ENCODE peak calls at places on chromosomes 4 and X, in ten cellular contexts. M, W, Y, V, N, J, T, E, K and G are unnamed samples.

GRCh38 chrX:1480082-1480785 is 27.5 kb upstream of the ASMTL start:
- DNase-seq in K (no peak), V (no peak), T (no peak), W (no peak), N (no peak), Y (no peak), J (no peak), M (no peak), E (no peak), G (no peak)

GRCh38 chr4:99649208-99649607 is 8.4 kb downstream of the C4orf54 start:
- DNase-seq in E (no peak), W (no peak), Y (no peak), T (no peak), M (no peak), N (no peak), J (no peak), V (no peak), K (no peak), G (no peak)

GRCh38 chrX:6024204-6024603 is 204.5 kb downstream of the NLGN4X start:
- DNase-seq in M (no peak), K (no peak), Y (no peak), W (no peak), J (no peak), N (peak), E (no peak), T (no peak), V (no peak), G (no peak)

GRCh38 chr4:24322517-24322916 is 261.8 kb downstream of the DHX15 start:
- DNase-seq in K (peak), T (no peak), Y (no peak), N (no peak), M (no peak), V (no peak), J (no peak), W (no peak), E (no peak), G (peak)

GRCh38 chr4:62377245-62377644 is 1177.1 kb downstream of the ADGRL3 start:
- DNase-seq in W (no peak), Y (no peak), V (no peak), N (no peak), E (no peak), M (peak), T (no peak), K (no peak), J (no peak), G (no peak)

GRCh38 chrX:9183481-9183880 is 149.6 kb upstream of the FAM9B start:
- DNase-seq in Y (no peak), E (no peak), N (no peak), M (no peak), T (no peak), V (no peak), J (no peak), K (no peak), W (no peak), G (no peak)

GRCh38 chr4:40003986-40004385 is 26.3 kb upstream of the PDS5A start:
- DNase-seq in K (peak), J (peak), T (no peak), M (no peak), Y (no peak), E (no peak), N (peak), W (no peak), V (no peak), G (peak)

GRCh38 chr4:85102606-85103005 is 136.1 kb upstream of the WDFY3 start:
- DNase-seq in V (no peak), K (no peak), W (no peak), E (no peak), N (peak), Y (no peak), J (peak), T (no peak), M (no peak), G (no peak)

GRCh38 chrX:53563324-53563723 is 123.2 kb downstream of the HUWE1 start:
- DNase-seq in V (no peak), E (no peak), K (no peak), J (no peak), W (no peak), N (no peak), T (no peak), M (no peak), Y (no peak), G (no peak)